ENCODE peak calls at places on chromosome 15, in five cellular contexts. One of them, this sample, is unnamed.

GRCh38 chr15:48486228-48486627 is 155.0 kb downstream of the DUT start:
- DNase-seq in uterus: no peak
- DNase-seq in ureter: no peak
- DNase-seq in colonic mucosa: no peak
- DNase-seq in HCEC 1CT: no peak
- DNase-seq in this sample: no peak

GRCh38 chr15:52146776-52147175 is 34.2 kb upstream of the BCL2L10 start:
- DNase-seq in ureter: no peak
- DNase-seq in HCEC 1CT: peak
- DNase-seq in uterus: no peak
- DNase-seq in colonic mucosa: no peak
- DNase-seq in this sample: no peak

GRCh38 chr15:39792954-39793353 is 10.3 kb upstream of the FSIP1 start:
- DNase-seq in colonic mucosa: no peak
- DNase-seq in ureter: no peak
- DNase-seq in HCEC 1CT: no peak
- DNase-seq in uterus: no peak
- DNase-seq in this sample: no peak

GRCh38 chr15:33152502-33153109 is 41.9 kb downstream of the FMN1 start:
- DNase-seq in ureter: no peak
- DNase-seq in colonic mucosa: no peak
- DNase-seq in uterus: no peak
- DNase-seq in HCEC 1CT: peak
- DNase-seq in this sample: no peak

GRCh38 chr15:89057506-89058133 is 30.6 kb upstream of the ABHD2 start:
- DNase-seq in HCEC 1CT: peak
- DNase-seq in uterus: peak
- DNase-seq in colonic mucosa: peak
- DNase-seq in ureter: peak
- DNase-seq in this sample: peak

GRCh38 chr15:34338347-34338746 is 766 bp upstream of the SLC12A6 start:
- DNase-seq in HCEC 1CT: no peak
- DNase-seq in colonic mucosa: no peak
- DNase-seq in ureter: no peak
- DNase-seq in uterus: no peak
- DNase-seq in this sample: no peak

GRCh38 chr15:66698318-66698961 is 3.6 kb upstream of the SMAD6 start:
- DNase-seq in uterus: peak
- DNase-seq in HCEC 1CT: peak
- DNase-seq in ureter: peak
- DNase-seq in colonic mucosa: peak
- DNase-seq in this sample: peak

GRCh38 chr15:43966646-43967045 is 139.8 kb downstream of the WDR76 start:
- DNase-seq in ureter: no peak
- DNase-seq in uterus: no peak
- DNase-seq in HCEC 1CT: peak
- DNase-seq in colonic mucosa: no peak
- DNase-seq in this sample: no peak

GRCh38 chr15:57205027-57205855 is 171.1 kb upstream of the CGNL1 start:
- DNase-seq in uterus: no peak
- DNase-seq in HCEC 1CT: no peak
- DNase-seq in colonic mucosa: no peak
- DNase-seq in ureter: no peak
- DNase-seq in this sample: no peak

GRCh38 chr15:65249641-65250040 is 37.0 kb downstream of the PARP16 start:
- DNase-seq in colonic mucosa: no peak
- DNase-seq in uterus: no peak
- DNase-seq in ureter: no peak
- DNase-seq in HCEC 1CT: no peak
- DNase-seq in this sample: no peak

GRCh38 chr15:69990566-69991391 is 106.9 kb downstream of the TLE3 start:
- DNase-seq in uterus: no peak
- DNase-seq in ureter: no peak
- DNase-seq in HCEC 1CT: no peak
- DNase-seq in colonic mucosa: no peak
- DNase-seq in this sample: no peak

GRCh38 chr15:89003865-89004725 is 84.2 kb upstream of the ABHD2 start:
- DNase-seq in colonic mucosa: peak
- DNase-seq in ureter: no peak
- DNase-seq in HCEC 1CT: peak
- DNase-seq in uterus: peak
- DNase-seq in this sample: peak

GRCh38 chr15:58536414-58536813 is 104.6 kb downstream of the LIPC start:
- DNase-seq in HCEC 1CT: no peak
- DNase-seq in uterus: no peak
- DNase-seq in ureter: no peak
- DNase-seq in colonic mucosa: no peak
- DNase-seq in this sample: no peak

This sample was measured in Karpas-422.